ENCODE peak calls at places on chromosome 19, in seven cellular contexts. T, V, M, D, I, U and L are unnamed samples.

GRCh38 chr19:18205180-18205915 is 1.5 kb upstream of the RAB3A start:
- DNase-seq in T (peak), V (no peak), M (peak), D (peak), I (peak), U (peak), L (peak)

GRCh38 chr19:13095393-13095784 is 7.3 kb downstream of the LYL1 start:
- DNase-seq in T (no peak), V (no peak), M (no peak), D (peak), I (no peak), U (no peak), L (no peak)

GRCh38 chr19:46495789-46496099 is at the start of gene PNMA8B:
- DNase-seq in T (no peak), V (no peak), M (peak), D (no peak), I (peak), U (no peak), L (no peak)

GRCh38 chr19:3716147-3716668 is 8.0 kb downstream of the TJP3 start:
- DNase-seq in T (no peak), V (no peak), M (no peak), D (no peak), I (no peak), U (no peak), L (no peak)

GRCh38 chr19:10863107-10863700 is 8.1 kb upstream of the CARM1 start:
- DNase-seq in T (no peak), V (no peak), M (no peak), D (no peak), I (peak), U (no peak), L (no peak)

GRCh38 chr19:17811681-17812080 is 9.6 kb downstream of the INSL3 start:
- DNase-seq in T (no peak), V (no peak), M (no peak), D (no peak), I (no peak), U (no peak), L (no peak)

GRCh38 chr19:5166262-5166661 is 174.3 kb downstream of the PTPRS start:
- DNase-seq in T (no peak), V (peak), M (no peak), D (no peak), I (no peak), U (no peak), L (no peak)

GRCh38 chr19:2665103-2665502 is 37.4 kb downstream of the GNG7 start:
- DNase-seq in T (no peak), V (no peak), M (no peak), D (no peak), I (no peak), U (no peak), L (no peak)

GRCh38 chr19:54095136-54095858 is 5.3 kb downstream of the OSCAR start:
- DNase-seq in T (no peak), V (no peak), M (no peak), D (no peak), I (no peak), U (no peak), L (no peak)

GRCh38 chr19:51096473-51097165 is 11.6 kb downstream of the CTU1 start:
- DNase-seq in T (no peak), V (peak), M (no peak), D (no peak), I (no peak), U (no peak), L (no peak)

GRCh38 chr19:7729211-7729610 is 2.7 kb downstream of the CLEC4G start:
- DNase-seq in T (no peak), V (no peak), M (no peak), D (no peak), I (no peak), U (no peak), L (no peak)

GRCh38 chr19:40465025-40465780 is at the start of gene BLVRB:
- DNase-seq in T (no peak), V (no peak), M (no peak), D (no peak), I (no peak), U (peak), L (no peak)

GRCh38 chr19:31664096-31664495 is 314.9 kb upstream of the TSHZ3 start:
- DNase-seq in T (no peak), V (no peak), M (no peak), D (no peak), I (no peak), U (no peak), L (peak)

GRCh38 chr19:34734601-34735103 is 609 bp downstream of the ZNF181 start:
- DNase-seq in T (no peak), V (no peak), M (no peak), D (no peak), I (no peak), U (peak), L (no peak)

GRCh38 chr19:28426902-28427232 is 786.1 kb downstream of the UQCRFS1 start:
- DNase-seq in T (no peak), V (no peak), M (no peak), D (no peak), I (no peak), U (no peak), L (no peak)

GRCh38 chr19:18388328-18389094 is 2.6 kb downstream of the GDF15 start:
- DNase-seq in T (peak), V (no peak), M (peak), D (peak), I (peak), U (peak), L (no peak)

GRCh38 chr19:16673226-16673625 is 12.3 kb downstream of the TMEM38A start:
- DNase-seq in T (no peak), V (no peak), M (no peak), D (no peak), I (peak), U (no peak), L (no peak)

GRCh38 chr19:17947815-17948473 is 15.1 kb downstream of the CCDC124 start:
- DNase-seq in T (peak), V (peak), M (peak), D (peak), I (peak), U (peak), L (peak)

GRCh38 chr19:38046254-38047047 is 139.4 kb downstream of the SIPA1L3 start:
- DNase-seq in T (no peak), V (no peak), M (no peak), D (peak), I (no peak), U (peak), L (no peak)

GRCh38 chr19:51702754-51703654 is 9.9 kb downstream of the SPACA6 start:
- DNase-seq in T (no peak), V (no peak), M (peak), D (no peak), I (no peak), U (peak), L (no peak)

GRCh38 chr19:824885-825284 is 2.8 kb upstream of the AZU1 start:
- DNase-seq in T (no peak), V (no peak), M (no peak), D (no peak), I (no peak), U (no peak), L (no peak)

GRCh38 chr19:8526345-8527062 is 12.5 kb upstream of the ZNF414 start:
- DNase-seq in T (peak), V (peak), M (peak), D (peak), I (peak), U (peak), L (peak)

GRCh38 chr19:41934849-41935374 is 6.7 kb upstream of the ERFL start:
- DNase-seq in T (peak), V (peak), M (peak), D (peak), I (peak), U (peak), L (no peak)

DNA sequence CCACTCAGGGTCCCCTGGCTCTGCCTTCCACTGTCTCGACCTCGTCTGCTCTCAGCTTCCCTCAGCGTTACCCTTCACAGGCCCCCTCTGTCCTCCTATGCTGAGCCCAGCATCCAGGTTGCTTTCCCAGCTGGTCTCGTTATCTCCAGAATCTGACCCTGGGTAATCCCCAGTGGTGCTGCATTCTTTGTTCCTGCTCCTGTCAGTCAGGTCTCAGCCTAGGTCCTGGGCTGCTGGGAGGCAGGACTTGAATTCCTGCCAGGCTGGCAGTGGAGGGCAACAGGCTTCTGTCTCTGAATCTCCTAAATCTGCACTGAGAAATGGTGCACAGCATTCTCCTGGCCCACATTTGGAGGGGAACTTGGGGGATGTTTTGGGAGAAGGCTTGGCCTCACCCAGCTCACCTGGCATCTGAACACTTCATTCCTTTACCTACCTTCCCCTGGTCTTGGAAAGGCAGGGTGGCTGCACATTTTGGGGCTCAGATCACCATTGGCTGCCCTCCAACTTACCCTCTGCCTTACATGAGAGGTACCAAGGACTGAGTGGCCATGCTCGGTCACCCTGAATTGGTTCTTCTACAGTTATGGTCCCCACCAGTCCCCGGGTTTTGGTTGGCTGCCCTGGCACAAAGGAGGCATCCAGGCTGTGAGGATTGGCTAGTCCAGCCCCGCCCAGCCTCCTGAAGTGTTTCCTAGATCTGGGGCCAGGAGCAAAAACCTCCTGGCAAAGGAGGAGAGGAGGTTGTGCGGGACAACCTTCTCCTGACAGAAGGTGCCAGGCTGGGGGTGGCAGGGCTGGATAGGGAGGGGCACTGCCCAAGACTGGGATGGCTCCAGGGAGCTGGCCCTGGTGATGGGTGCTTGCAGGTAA is at the start of gene CYP4F8:
- DNase-seq in T (no peak), V (no peak), M (no peak), D (no peak), I (no peak), U (no peak), L (peak)
- TF ChIP-seq POLR2A in T (no peak), V (no peak), M (no peak), D (no peak), I (no peak), U (no peak), L (no peak)

DNA sequence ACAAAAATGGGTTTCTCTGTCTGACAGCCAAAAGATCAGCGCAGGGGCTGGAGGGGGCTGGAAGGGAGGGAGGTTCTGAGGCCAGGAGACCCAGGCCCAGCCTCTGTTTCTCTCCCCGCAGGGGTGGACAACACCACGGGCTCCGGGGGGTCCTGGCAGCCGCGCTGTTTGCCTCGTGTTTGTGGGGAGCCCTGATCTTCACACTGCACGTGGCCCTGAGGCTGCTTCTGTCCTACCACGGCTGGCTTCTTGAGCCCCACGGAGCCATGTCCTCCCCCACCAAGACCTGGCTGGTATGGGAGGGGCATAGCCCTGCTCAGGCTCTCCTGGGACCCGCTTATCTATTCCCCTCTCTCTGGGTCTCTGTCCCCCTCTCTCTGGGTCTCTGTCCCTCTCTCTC is 9.6 kb downstream of the CPT1C start:
- DNase-seq in T (no peak), V (no peak), M (no peak), D (no peak), I (no peak), U (no peak), L (no peak)
- H3K4me3 ChIP-seq in T (no peak), V (no peak), M (no peak), D (no peak), I (no peak), U (no peak), L (no peak)

DNA sequence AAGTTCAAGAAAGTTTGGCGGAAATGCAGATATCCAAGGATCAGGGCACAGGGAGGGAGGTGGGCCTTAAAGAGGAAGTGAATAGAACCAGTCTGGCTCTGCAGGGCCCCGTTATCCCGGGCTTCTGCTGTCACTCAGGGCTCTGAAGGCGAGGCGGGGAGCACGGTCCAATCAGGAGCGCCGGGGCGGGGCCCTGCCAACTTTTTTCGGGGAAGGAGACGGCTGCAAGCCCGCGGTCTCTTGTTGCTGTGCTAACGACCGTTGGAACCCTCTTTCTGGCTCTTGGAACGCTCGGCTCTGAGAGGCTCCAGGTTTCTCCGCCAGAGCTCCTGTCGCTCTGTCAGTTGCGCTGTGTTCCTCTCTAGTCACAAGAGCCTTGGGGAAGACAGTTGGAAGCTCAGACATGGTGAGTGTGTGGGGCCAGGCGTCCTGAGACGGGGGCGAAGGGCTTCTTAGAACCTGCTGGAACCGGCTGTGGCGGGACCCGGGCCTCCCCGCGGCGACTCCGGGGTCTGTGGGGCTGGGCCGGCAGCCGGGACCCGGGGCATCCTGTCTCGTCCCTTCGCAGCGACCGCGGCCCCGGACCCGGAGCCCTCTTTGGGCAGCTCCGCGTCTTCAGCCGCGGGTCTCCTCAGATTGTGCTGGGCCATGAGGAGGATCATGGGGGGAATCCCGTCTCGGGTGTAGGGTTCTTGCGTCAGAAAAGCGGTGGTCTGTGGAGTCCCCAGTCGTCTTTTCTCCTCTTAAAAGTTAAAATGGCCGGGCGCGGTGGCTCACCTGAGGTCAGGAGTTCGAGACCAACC is 27.7 kb downstream of the ZNF844 start:
- DNase-seq in T (peak), V (no peak), M (peak), D (peak), I (peak), U (peak), L (peak)
- TF ChIP-seq POLR2A in T (peak), V (no peak), M (no peak), D (no peak), I (no peak), U (no peak), L (no peak)

DNA sequence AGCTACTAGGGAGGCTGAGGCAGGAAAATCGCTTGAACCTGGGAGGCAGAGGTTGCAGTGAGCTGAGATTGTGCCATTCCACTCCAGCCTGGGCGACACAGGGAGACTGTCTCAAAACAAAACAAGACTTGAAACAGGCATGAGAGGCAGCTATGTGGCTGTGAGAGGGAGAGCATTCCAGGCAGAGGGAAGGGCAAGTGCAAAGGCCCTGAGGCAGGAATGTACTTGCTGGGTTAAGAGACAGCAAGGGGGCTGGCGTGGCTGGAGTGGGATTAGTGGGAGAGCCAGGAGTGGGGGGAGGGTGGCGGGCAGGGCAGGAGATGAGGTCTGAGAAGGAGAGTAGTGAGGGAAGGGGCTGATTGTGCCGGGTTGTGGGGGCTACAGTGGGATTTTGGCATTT is 21.3 kb downstream of the EXOC3L2 start:
- DNase-seq in T (no peak), V (no peak), M (no peak), D (no peak), I (no peak), U (no peak), L (no peak)
- H3K4me3 ChIP-seq in T (no peak), V (no peak), M (no peak), D (no peak), I (no peak), U (no peak), L (no peak)

DNA sequence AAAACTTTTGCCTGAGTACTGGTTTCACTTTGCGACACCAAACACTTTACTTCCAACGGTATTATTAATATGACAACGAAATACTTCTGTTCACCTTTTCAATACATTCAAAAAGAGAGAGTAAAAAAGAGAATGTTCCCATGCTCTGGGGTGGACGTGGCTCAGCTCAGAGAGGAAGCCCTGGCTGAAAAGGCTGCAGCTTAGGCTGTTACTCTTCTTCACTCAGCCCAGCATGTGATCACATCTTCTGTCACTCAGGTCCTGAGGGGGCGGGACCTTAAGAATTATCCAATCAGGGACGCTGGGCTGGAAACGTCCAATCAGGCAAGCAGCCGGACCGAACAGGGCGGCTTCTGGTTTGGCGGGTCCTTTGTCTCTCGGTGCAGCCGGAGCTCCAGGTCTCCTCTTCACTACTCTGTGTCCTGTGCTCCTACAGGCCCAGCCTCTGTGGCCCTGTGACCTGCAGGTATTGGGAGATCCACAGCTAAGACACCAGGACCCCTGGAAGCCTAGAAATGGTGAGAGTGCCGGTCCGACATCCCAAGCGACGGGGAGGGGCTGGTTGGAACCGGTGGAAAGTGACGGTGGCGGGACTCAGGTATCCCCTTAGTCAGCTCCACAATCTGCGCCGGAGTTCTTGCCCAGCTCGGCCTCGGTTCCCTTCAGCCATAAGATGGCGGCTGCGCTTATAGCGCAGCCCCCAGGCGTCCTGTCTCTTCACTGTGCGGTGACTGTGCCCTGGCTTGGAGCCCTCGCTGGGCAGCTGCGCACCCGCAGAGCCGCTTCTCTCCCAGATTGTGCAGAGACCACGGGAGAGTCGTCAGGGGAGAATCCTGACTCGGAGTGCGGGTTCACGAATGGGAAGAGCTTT is at the start of gene ZNF93:
- DNase-seq in T (peak), V (no peak), M (peak), D (peak), I (peak), U (peak), L (peak)
- TF ChIP-seq POLR2A in T (peak), V (no peak), M (peak), D (peak), I (peak), U (peak), L (no peak)

DNA sequence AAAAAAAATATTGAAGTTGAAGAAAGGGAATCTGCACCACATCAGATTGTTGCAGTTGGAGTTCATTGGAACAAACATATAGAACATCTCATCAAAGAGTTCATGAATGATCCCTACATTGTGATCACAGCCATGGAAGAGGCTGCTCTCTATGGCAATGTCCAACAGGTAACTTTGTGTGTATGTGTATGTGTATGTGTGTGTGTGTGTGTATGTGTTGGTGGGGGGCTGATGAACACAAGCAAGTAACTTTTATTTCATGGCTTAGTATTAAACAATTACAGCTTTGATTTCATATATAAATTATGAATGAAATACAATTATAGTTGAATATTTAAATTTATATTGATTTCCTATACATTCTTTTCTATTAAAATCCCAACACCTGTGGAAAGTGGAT is 69.4 kb downstream of the SLC7A9 start:
- DNase-seq in T (no peak), V (no peak), M (no peak), D (no peak), I (no peak), U (no peak), L (no peak)
- H3K4me3 ChIP-seq in T (no peak), V (no peak), M (no peak), D (no peak), I (no peak), U (no peak), L (no peak)

GRCh38 chr19:24033308-24033961 is 53.6 kb upstream of the ZNF254 start:
- DNase-seq in T (peak), V (peak), M (peak), D (peak), I (peak), U (peak), L (peak)
- TF ChIP-seq POLR2A in T (peak), V (peak), M (peak), D (no peak), I (no peak), U (peak), L (peak)